ENCODE peak calls at places on chromosomes 16 and 17, in nine cellular contexts. One of them, this sample, is unnamed.

GRCh38 chr17:12554251-12554650 is 111.4 kb upstream of the MYOCD start:
- DNase-seq in neural progenitor cell: no peak
- DNase-seq in RWPE1: no peak
- DNase-seq in Panc1: no peak
- DNase-seq in heart left ventricle: no peak
- DNase-seq in cardiac muscle cell: no peak
- DNase-seq in GM23338: no peak
- DNase-seq in stomach: no peak
- DNase-seq in A549: no peak
- DNase-seq in this sample: no peak

GRCh38 chr17:6381526-6382135 is 53.3 kb downstream of the AIPL1 start:
- DNase-seq in neural progenitor cell: no peak
- DNase-seq in RWPE1: no peak
- DNase-seq in Panc1: no peak
- DNase-seq in heart left ventricle: no peak
- DNase-seq in cardiac muscle cell: no peak
- DNase-seq in GM23338: no peak
- DNase-seq in stomach: no peak
- DNase-seq in A549: no peak
- DNase-seq in this sample: no peak

GRCh38 chr17:48593840-48594411 is 347 bp upstream of the HOXB5 start:
- DNase-seq in neural progenitor cell: peak
- DNase-seq in RWPE1: no peak
- DNase-seq in Panc1: no peak
- DNase-seq in heart left ventricle: peak
- DNase-seq in cardiac muscle cell: peak
- DNase-seq in GM23338: peak
- DNase-seq in stomach: peak
- DNase-seq in A549: peak
- DNase-seq in this sample: peak

GRCh38 chr16:11079657-11080187 is 135.4 kb downstream of the CLEC16A start:
- DNase-seq in neural progenitor cell: no peak
- DNase-seq in RWPE1: no peak
- DNase-seq in Panc1: no peak
- DNase-seq in heart left ventricle: no peak
- DNase-seq in cardiac muscle cell: peak
- DNase-seq in GM23338: no peak
- DNase-seq in stomach: no peak
- DNase-seq in A549: no peak
- DNase-seq in this sample: no peak

GRCh38 chr17:16938031-16938430 is 33.9 kb downstream of the TNFRSF13B start:
- DNase-seq in neural progenitor cell: no peak
- DNase-seq in RWPE1: no peak
- DNase-seq in Panc1: no peak
- DNase-seq in heart left ventricle: no peak
- DNase-seq in cardiac muscle cell: no peak
- DNase-seq in GM23338: no peak
- DNase-seq in stomach: peak
- DNase-seq in A549: no peak
- DNase-seq in this sample: no peak

GRCh38 chr16:78528265-78528664 is 428.8 kb downstream of the WWOX start:
- DNase-seq in neural progenitor cell: no peak
- DNase-seq in RWPE1: peak
- DNase-seq in Panc1: no peak
- DNase-seq in heart left ventricle: no peak
- DNase-seq in cardiac muscle cell: no peak
- DNase-seq in GM23338: no peak
- DNase-seq in stomach: no peak
- DNase-seq in A549: no peak
- DNase-seq in this sample: no peak

GRCh38 chr17:34059423-34060220 is 195.5 kb upstream of the CCL2 start:
- DNase-seq in neural progenitor cell: no peak
- DNase-seq in RWPE1: no peak
- DNase-seq in Panc1: no peak
- DNase-seq in heart left ventricle: no peak
- DNase-seq in cardiac muscle cell: no peak
- DNase-seq in GM23338: no peak
- DNase-seq in stomach: no peak
- DNase-seq in A549: no peak
- DNase-seq in this sample: no peak

GRCh38 chr16:3035289-3035971 is 1.3 kb downstream of the BICDL2 start:
- DNase-seq in neural progenitor cell: no peak
- DNase-seq in RWPE1: no peak
- DNase-seq in Panc1: no peak
- DNase-seq in heart left ventricle: no peak
- DNase-seq in cardiac muscle cell: no peak
- DNase-seq in GM23338: no peak
- DNase-seq in stomach: no peak
- DNase-seq in A549: no peak
- DNase-seq in this sample: no peak

GRCh38 chr16:67486805-67487204 is 3.5 kb upstream of the AGRP start:
- DNase-seq in neural progenitor cell: no peak
- DNase-seq in RWPE1: no peak
- DNase-seq in Panc1: no peak
- DNase-seq in heart left ventricle: no peak
- DNase-seq in cardiac muscle cell: peak
- DNase-seq in GM23338: no peak
- DNase-seq in stomach: no peak
- DNase-seq in A549: no peak
- DNase-seq in this sample: no peak

GRCh38 chr16:63702981-63703590 is 1418.8 kb downstream of the CDH11 start:
- DNase-seq in neural progenitor cell: peak
- DNase-seq in RWPE1: no peak
- DNase-seq in Panc1: no peak
- DNase-seq in heart left ventricle: no peak
- DNase-seq in cardiac muscle cell: no peak
- DNase-seq in GM23338: peak
- DNase-seq in stomach: peak
- DNase-seq in A549: no peak
- DNase-seq in this sample: peak

GRCh38 chr16:86834451-86835035 is 256.2 kb downstream of the FOXL1 start:
- DNase-seq in neural progenitor cell: peak
- DNase-seq in RWPE1: no peak
- DNase-seq in Panc1: peak
- DNase-seq in heart left ventricle: peak
- DNase-seq in cardiac muscle cell: peak
- DNase-seq in GM23338: peak
- DNase-seq in stomach: no peak
- DNase-seq in A549: no peak
- DNase-seq in this sample: peak

GRCh38 chr17:30279156-30279555 is 12.6 kb downstream of the BLMH start:
- DNase-seq in neural progenitor cell: no peak
- DNase-seq in RWPE1: no peak
- DNase-seq in Panc1: no peak
- DNase-seq in heart left ventricle: no peak
- DNase-seq in cardiac muscle cell: no peak
- DNase-seq in GM23338: no peak
- DNase-seq in stomach: no peak
- DNase-seq in A549: no peak
- DNase-seq in this sample: no peak

GRCh38 chr16:21997693-21998480 is 3.0 kb downstream of the PDZD9 start:
- DNase-seq in neural progenitor cell: no peak
- DNase-seq in RWPE1: no peak
- DNase-seq in Panc1: no peak
- DNase-seq in heart left ventricle: no peak
- DNase-seq in cardiac muscle cell: peak
- DNase-seq in GM23338: no peak
- DNase-seq in stomach: no peak
- DNase-seq in A549: no peak
- DNase-seq in this sample: no peak

GRCh38 chr17:4057731-4058130 is 85.1 kb downstream of the ZZEF1 start:
- DNase-seq in neural progenitor cell: no peak
- DNase-seq in RWPE1: no peak
- DNase-seq in Panc1: no peak
- DNase-seq in heart left ventricle: no peak
- DNase-seq in cardiac muscle cell: no peak
- DNase-seq in GM23338: no peak
- DNase-seq in stomach: no peak
- DNase-seq in A549: no peak
- DNase-seq in this sample: no peak

GRCh38 chr16:76926042-76926441 is 264.9 kb upstream of the MON1B start:
- DNase-seq in neural progenitor cell: no peak
- DNase-seq in RWPE1: no peak
- DNase-seq in Panc1: no peak
- DNase-seq in heart left ventricle: no peak
- DNase-seq in cardiac muscle cell: no peak
- DNase-seq in GM23338: no peak
- DNase-seq in stomach: no peak
- DNase-seq in A549: no peak
- DNase-seq in this sample: no peak

GRCh38 chr17:75828741-75829140 is 15.5 kb downstream of the UNC13D start:
- DNase-seq in neural progenitor cell: no peak
- DNase-seq in RWPE1: no peak
- DNase-seq in Panc1: no peak
- DNase-seq in heart left ventricle: no peak
- DNase-seq in cardiac muscle cell: no peak
- DNase-seq in GM23338: no peak
- DNase-seq in stomach: no peak
- DNase-seq in A549: no peak
- DNase-seq in this sample: no peak

GRCh38 chr17:75826561-75827290 is 17.5 kb downstream of the UNC13D start:
- DNase-seq in neural progenitor cell: no peak
- DNase-seq in RWPE1: no peak
- DNase-seq in Panc1: no peak
- DNase-seq in heart left ventricle: no peak
- DNase-seq in cardiac muscle cell: no peak
- DNase-seq in GM23338: no peak
- DNase-seq in stomach: no peak
- DNase-seq in A549: no peak
- DNase-seq in this sample: no peak

GRCh38 chr17:75829747-75830146 is 14.5 kb downstream of the UNC13D start:
- DNase-seq in neural progenitor cell: no peak
- DNase-seq in RWPE1: no peak
- DNase-seq in Panc1: no peak
- DNase-seq in heart left ventricle: no peak
- DNase-seq in cardiac muscle cell: no peak
- DNase-seq in GM23338: no peak
- DNase-seq in stomach: no peak
- DNase-seq in A549: no peak
- DNase-seq in this sample: no peak

GRCh38 chr17:75827291-75828050 is 16.7 kb downstream of the UNC13D start:
- DNase-seq in neural progenitor cell: peak
- DNase-seq in RWPE1: peak
- DNase-seq in Panc1: no peak
- DNase-seq in heart left ventricle: peak
- DNase-seq in cardiac muscle cell: peak
- DNase-seq in GM23338: peak
- DNase-seq in stomach: peak
- DNase-seq in A549: peak
- DNase-seq in this sample: peak

GRCh38 chr17:75828051-75828400 is 16.2 kb downstream of the UNC13D start:
- DNase-seq in neural progenitor cell: no peak
- DNase-seq in RWPE1: no peak
- DNase-seq in Panc1: no peak
- DNase-seq in heart left ventricle: no peak
- DNase-seq in cardiac muscle cell: no peak
- DNase-seq in GM23338: peak
- DNase-seq in stomach: no peak
- DNase-seq in A549: no peak
- DNase-seq in this sample: no peak
- H3K27ac ChIP-seq in neural progenitor cell: no peak
- H3K27ac ChIP-seq in RWPE1: peak
- H3K27ac ChIP-seq in Panc1: no peak
- H3K27ac ChIP-seq in heart left ventricle: peak
- H3K27ac ChIP-seq in cardiac muscle cell: no peak
- H3K27ac ChIP-seq in GM23338: peak
- H3K27ac ChIP-seq in stomach: peak
- H3K27ac ChIP-seq in A549: peak
- H3K27ac ChIP-seq in this sample: peak

DNA sequence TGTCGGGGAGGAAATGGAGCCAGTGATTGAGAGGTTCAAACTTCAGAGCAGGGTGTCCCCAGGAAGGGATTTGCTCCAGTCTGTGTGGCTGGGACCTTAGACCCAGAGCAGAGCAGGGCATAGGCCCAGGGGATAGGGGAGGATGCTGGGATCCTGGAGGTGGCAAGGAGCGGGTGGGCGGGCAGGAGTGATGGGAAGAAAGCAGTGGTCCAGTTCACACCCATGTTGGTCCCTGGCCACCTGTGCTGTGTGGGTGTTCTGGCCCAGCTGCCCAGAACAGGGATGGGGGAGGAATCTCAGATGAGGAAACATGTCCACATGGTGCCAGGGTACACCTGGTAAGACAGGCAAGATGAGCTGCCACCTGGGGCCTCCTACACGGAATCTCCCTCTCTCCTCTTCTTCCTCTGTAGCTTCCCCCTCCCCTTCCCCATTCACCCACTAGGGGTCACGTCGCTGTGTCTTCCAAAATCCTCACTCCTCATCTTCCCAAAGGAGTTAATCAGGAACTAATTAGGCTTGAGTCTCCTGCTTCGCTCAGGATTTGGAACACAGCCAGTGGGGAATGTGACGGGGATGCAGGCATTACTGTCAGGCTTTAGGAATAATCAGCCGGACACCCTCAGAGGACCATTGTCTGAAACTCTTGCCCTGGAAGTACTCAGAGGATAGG is 2.3 kb downstream of the BEAN1 start:
- DNase-seq in neural progenitor cell: peak
- DNase-seq in RWPE1: no peak
- DNase-seq in Panc1: no peak
- DNase-seq in heart left ventricle: no peak
- DNase-seq in cardiac muscle cell: no peak
- DNase-seq in GM23338: peak
- DNase-seq in stomach: no peak
- DNase-seq in A549: no peak
- DNase-seq in this sample: no peak
- TF ChIP-seq CTCF in neural progenitor cell: peak
- TF ChIP-seq CTCF in RWPE1: no peak
- TF ChIP-seq CTCF in Panc1: no peak
- TF ChIP-seq CTCF in heart left ventricle: no peak
- TF ChIP-seq CTCF in cardiac muscle cell: no peak
- TF ChIP-seq CTCF in GM23338: peak
- TF ChIP-seq CTCF in stomach: no peak
- TF ChIP-seq CTCF in A549: no peak
- TF ChIP-seq CTCF in this sample: peak

GRCh38 chr16:975313-975690 is 4.5 kb upstream of the LMF1 start:
- DNase-seq in neural progenitor cell: no peak
- DNase-seq in RWPE1: no peak
- DNase-seq in Panc1: no peak
- DNase-seq in heart left ventricle: no peak
- DNase-seq in cardiac muscle cell: no peak
- DNase-seq in GM23338: no peak
- DNase-seq in stomach: no peak
- DNase-seq in A549: no peak
- DNase-seq in this sample: no peak
- H3K27ac ChIP-seq in neural progenitor cell: no peak
- H3K27ac ChIP-seq in RWPE1: no peak
- H3K27ac ChIP-seq in Panc1: no peak
- H3K27ac ChIP-seq in heart left ventricle: no peak
- H3K27ac ChIP-seq in cardiac muscle cell: no peak
- H3K27ac ChIP-seq in GM23338: no peak
- H3K27ac ChIP-seq in stomach: no peak
- H3K27ac ChIP-seq in A549: no peak
- H3K27ac ChIP-seq in this sample: no peak

DNA sequence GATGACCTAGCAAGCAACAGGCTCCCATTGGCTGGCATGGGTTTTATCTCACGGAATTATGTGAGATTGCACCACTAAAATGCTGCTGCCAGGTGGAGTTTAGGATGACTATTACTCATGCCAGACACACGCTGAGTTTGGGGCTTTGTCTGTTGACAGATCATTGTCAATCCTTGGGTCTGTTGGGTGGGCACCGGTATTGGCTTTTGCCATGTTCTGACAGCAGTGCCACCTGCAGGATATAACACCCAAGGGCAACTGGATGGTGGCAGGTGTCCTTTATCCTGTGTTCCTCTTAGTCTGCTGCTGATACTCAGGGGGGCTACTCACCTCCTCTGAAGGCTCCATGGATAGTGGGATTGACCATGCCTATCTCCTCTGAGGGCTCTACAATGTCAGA is 221.6 kb upstream of the DYNLRB2 start:
- DNase-seq in neural progenitor cell: no peak
- DNase-seq in RWPE1: no peak
- DNase-seq in Panc1: no peak
- DNase-seq in heart left ventricle: no peak
- DNase-seq in cardiac muscle cell: no peak
- DNase-seq in GM23338: peak
- DNase-seq in stomach: no peak
- DNase-seq in A549: no peak
- DNase-seq in this sample: no peak
- TF ChIP-seq CTCF in neural progenitor cell: no peak
- TF ChIP-seq CTCF in RWPE1: no peak
- TF ChIP-seq CTCF in Panc1: no peak
- TF ChIP-seq CTCF in heart left ventricle: no peak
- TF ChIP-seq CTCF in cardiac muscle cell: no peak
- TF ChIP-seq CTCF in GM23338: peak
- TF ChIP-seq CTCF in stomach: no peak
- TF ChIP-seq CTCF in A549: no peak
- TF ChIP-seq CTCF in this sample: no peak